ENCODE peak calls at places on chromosomes 1 and 21, in four cellular contexts. Z, P, W and T are unnamed samples.
A peak's percentile ranks its signal among the peaks of the same experiment; 100 is the strongest.

GRCh38 chr1:154431586-154432373 is 26.6 kb downstream of the IL6R start:
- DNase-seq in Z (peak; percentile 99), P (no peak), W (peak; percentile 57), T (peak; percentile 35)

GRCh38 chr1:17189632-17190525 is 15.0 kb upstream of the PADI1 start:
- DNase-seq in Z (peak; percentile 92), P (no peak), W (no peak), T (no peak)

GRCh38 chr1:115927971-115928370 is 48.3 kb upstream of the SLC22A15 start:
- DNase-seq in Z (no peak), P (no peak), W (no peak), T (no peak)

GRCh38 chr1:72567511-72567910 is 285.2 kb upstream of the NEGR1 start:
- DNase-seq in Z (peak; percentile 3), P (no peak), W (no peak), T (peak; percentile 31)

GRCh38 chr1:21823206-21823979 is 11.3 kb downstream of the LDLRAD2 start:
- DNase-seq in Z (no peak), P (no peak), W (no peak), T (no peak)

GRCh38 chr1:10935241-10935640 is 77.2 kb upstream of the TARDBP start:
- DNase-seq in Z (no peak), P (no peak), W (no peak), T (no peak)

GRCh38 chr1:31746687-31747086 is 17.5 kb downstream of the ADGRB2 start:
- DNase-seq in Z (no peak), P (no peak), W (no peak), T (no peak)

GRCh38 chr1:156025873-156026272 is 5.1 kb upstream of the SSR2 start:
- DNase-seq in Z (peak; percentile 45), P (no peak), W (peak; percentile 73), T (peak; percentile 64)

GRCh38 chr1:219563568-219563967 is 49.3 kb downstream of the ZC3H11B start:
- DNase-seq in Z (no peak), P (no peak), W (no peak), T (no peak)

GRCh38 chr1:5142389-5142788 is 488.0 kb downstream of the AJAP1 start:
- DNase-seq in Z (no peak), P (no peak), W (no peak), T (no peak)

GRCh38 chr1:22790232-22791008 is 79.8 kb downstream of the EPHB2 start:
- DNase-seq in Z (no peak), P (no peak), W (no peak), T (no peak)

GRCh38 chr1:50859657-50860056 is 100.4 kb downstream of the FAF1 start:
- DNase-seq in Z (no peak), P (no peak), W (no peak), T (no peak)

GRCh38 chr1:221723018-221723917 is 18.6 kb downstream of the DUSP10 start:
- DNase-seq in Z (peak; percentile 82), P (no peak), W (peak; percentile 84), T (no peak)

GRCh38 chr1:11535761-11536572 is 57.0 kb downstream of the DISP3 start:
- DNase-seq in Z (no peak), P (no peak), W (peak; percentile 31), T (no peak)

GRCh38 chr1:101005191-101005590 is 20.4 kb downstream of the DPH5 start:
- DNase-seq in Z (no peak), P (no peak), W (no peak), T (no peak)

DNA sequence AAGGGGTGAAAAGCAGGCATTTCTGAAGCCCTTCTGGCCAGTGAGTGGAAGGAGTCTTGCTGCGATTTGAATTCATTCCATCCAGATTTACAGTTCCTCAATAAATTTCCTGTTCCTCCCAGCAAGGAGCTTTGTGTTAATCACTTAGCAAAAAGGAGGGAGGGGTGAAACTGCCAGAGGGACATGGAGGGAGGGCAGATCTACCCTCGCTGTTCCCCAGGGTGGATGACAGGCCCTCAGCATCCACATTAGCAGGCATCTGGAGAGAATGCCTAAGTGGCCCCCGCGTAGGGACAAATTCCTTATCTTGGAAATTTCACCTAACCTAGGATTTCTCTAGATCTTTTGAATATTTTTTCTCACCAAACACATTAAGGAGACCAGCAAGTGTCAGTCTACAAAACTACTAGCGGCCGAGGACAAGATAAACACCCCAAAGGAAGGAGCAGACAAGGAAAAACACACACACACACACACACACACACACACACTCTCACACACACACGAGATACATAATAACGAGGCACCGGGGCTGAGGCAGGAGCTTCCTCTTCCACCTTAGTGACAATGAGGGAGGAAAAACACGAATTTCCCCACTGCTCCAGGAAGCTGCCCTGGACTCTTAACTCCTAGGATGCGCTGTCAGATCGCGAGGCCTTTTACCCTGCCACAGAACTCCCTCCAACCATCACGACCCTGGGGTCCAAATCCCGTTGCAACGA is 983 bp downstream of the ETV3 start:
- DNase-seq in Z (peak; percentile 28), P (no peak), W (peak; percentile 43), T (peak; percentile 32)
- H3K4me1 ChIP-seq in Z (peaks cover 4% of the 10 kb centered on the region), P (peaks cover 13% of the 10 kb centered on the region), W (peaks cover 44% of the 10 kb centered on the region), T (peaks cover 17% of the 10 kb centered on the region)

DNA sequence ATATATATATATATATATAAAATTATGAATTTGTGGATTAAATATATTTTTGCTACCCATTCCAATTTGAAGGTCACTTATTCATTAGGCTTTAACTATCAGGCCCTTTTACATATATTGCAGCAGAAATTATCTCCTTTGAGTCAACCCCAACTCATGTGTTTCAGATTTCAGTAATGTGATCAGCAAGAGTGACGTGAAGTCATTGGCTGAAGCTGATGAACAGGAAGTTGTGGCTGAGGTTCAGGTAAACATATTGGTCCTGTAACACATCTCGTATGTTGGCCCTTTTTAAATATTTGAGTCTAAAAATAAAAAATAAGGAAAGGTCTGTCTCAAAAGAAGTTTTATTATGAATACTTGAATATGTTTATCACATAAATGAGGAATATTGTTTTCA is 8.5 kb downstream of the VPS45 start:
- DNase-seq in Z (peak; percentile 79), P (peak; percentile 12), W (no peak), T (no peak)
- TF ChIP-seq FOS in Z (no peak), P (no peak), W (no peak), T (no peak)

GRCh38 chr21:43305811-43306311 is 121.1 kb downstream of the SIK1 start:
- DNase-seq in Z (no peak), P (no peak), W (no peak), T (no peak)

GRCh38 chr21:43304206-43304605 is 122.7 kb downstream of the SIK1 start:
- DNase-seq in Z (no peak), P (no peak), W (no peak), T (no peak)

GRCh38 chr21:43304621-43305335 is 122.2 kb downstream of the SIK1 start:
- DNase-seq in Z (no peak), P (no peak), W (no peak), T (no peak)

GRCh38 chr21:43306391-43306790 is 120.5 kb downstream of the SIK1 start:
- DNase-seq in Z (no peak), P (no peak), W (no peak), T (no peak)

GRCh38 chr21:43305336-43305665 is 121.6 kb downstream of the SIK1 start:
- DNase-seq in Z (no peak), P (no peak), W (no peak), T (no peak)
- H3K4me1 ChIP-seq in Z (no peaks in the 10 kb centered on the region), P (peaks cover 13% of the 10 kb centered on the region), W (peaks cover 7% of the 10 kb centered on the region), T (no peaks in the 10 kb centered on the region)

GRCh38 chr1:9115656-9116205 is 13.2 kb downstream of the GPR157 start:
- DNase-seq in Z (peak; percentile 13), P (no peak), W (no peak), T (peak; percentile 90)

GRCh38 chr1:9118186-9118585 is 10.7 kb downstream of the GPR157 start:
- DNase-seq in Z (no peak), P (no peak), W (no peak), T (no peak)

GRCh38 chr1:9119745-9120144 is 9.2 kb downstream of the GPR157 start:
- DNase-seq in Z (no peak), P (peak; percentile 69), W (no peak), T (no peak)

GRCh38 chr1:9121891-9122409 is 7.0 kb downstream of the GPR157 start:
- DNase-seq in Z (no peak), P (peak; percentile 71), W (no peak), T (no peak)

GRCh38 chr1:9120312-9120958 is 8.5 kb downstream of the GPR157 start:
- DNase-seq in Z (no peak), P (no peak), W (no peak), T (no peak)
- TF ChIP-seq FOS in Z (no peak), P (no peak), W (no peak), T (no peak)

DNA sequence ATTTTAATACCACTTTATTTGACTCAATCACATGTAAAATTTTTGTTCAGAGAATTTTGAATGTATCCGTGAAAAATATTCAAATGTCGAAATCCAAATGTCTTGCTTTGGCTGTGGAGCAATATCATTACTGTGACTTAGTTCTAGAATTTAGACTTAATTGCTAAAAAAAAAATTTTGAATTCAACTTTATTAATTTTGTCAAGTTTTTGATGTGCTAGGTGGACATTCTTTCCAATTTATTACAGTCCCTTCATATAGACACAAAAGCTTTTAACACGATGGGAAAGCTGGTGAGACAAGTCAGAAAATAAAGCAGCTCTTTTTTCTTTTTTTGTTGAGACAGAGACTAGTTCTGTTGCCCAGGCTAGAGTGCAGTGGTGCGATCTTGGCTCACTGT is 62.6 kb downstream of the DDR2 start:
- DNase-seq in Z (no peak), P (no peak), W (no peak), T (no peak)
- H3K4me1 ChIP-seq in Z (peaks cover 34% of the 10 kb centered on the region), P (no peaks in the 10 kb centered on the region), W (peaks cover 8% of the 10 kb centered on the region), T (peaks cover 41% of the 10 kb centered on the region)

GRCh38 chr1:230711245-230711644 is 2.7 kb downstream of the AGT start:
- DNase-seq in Z (peak; percentile 5), P (no peak), W (no peak), T (no peak)
- TF ChIP-seq FOS in Z (no peak), P (no peak), W (no peak), T (no peak)

GRCh38 chr21:44911384-44912157 is 9.1 kb downstream of the ITGB2 start:
- DNase-seq in Z (no peak), P (no peak), W (peak; percentile 68), T (peak; percentile 71)
- H3K4me1 ChIP-seq in Z (peaks cover 6% of the 10 kb centered on the region), P (peaks cover 35% of the 10 kb centered on the region), W (peaks cover 9% of the 10 kb centered on the region), T (peaks cover 25% of the 10 kb centered on the region)

GRCh38 chr1:113086551-113086950 is 13.6 kb downstream of the LRIG2 start:
- DNase-seq in Z (no peak), P (no peak), W (no peak), T (no peak)
- TF ChIP-seq FOS in Z (no peak), P (no peak), W (no peak), T (no peak)